ENCODE peak calls at places on chromosomes 1 and 21, in five cellular contexts. C is stimulated activated naive B cell treated with anti-CD40 and anti-IgM and Interleukin-4, amounts not matched to agents 10 μg/mL and 1 μg/mL and 100 μg/mL, for 72 hours; H is amniotic epithelial cell; E is brain microvascular endothelial cell; A is NCI-H2081. S is an unnamed sample.

GRCh38 chr1:199283814-199284213 is 645.0 kb downstream of the PTPRC start:
- DNase-seq in C (no peak), H (no peak), E (no peak), A (no peak), S (no peak)

GRCh38 chr1:46134660-46135331 is 2.4 kb upstream of the PIK3R3 start:
- DNase-seq in C (peak), H (peak), E (peak), A (peak), S (no peak)

GRCh38 chr1:208919371-208919770 is 664.1 kb upstream of the CAMK1G start:
- DNase-seq in C (no peak), H (peak), E (no peak), A (no peak), S (no peak)

GRCh38 chr1:24609949-24610517 is 33.1 kb upstream of the SRRM1 start:
- DNase-seq in C (no peak), H (no peak), E (no peak), A (no peak), S (no peak)

GRCh38 chr1:157193219-157193618 is 55.0 kb upstream of the ETV3 start:
- DNase-seq in C (no peak), H (no peak), E (no peak), A (no peak), S (no peak)

GRCh38 chr1:227896710-227897655 is 50.7 kb downstream of the WNT9A start:
- DNase-seq in C (no peak), H (no peak), E (no peak), A (no peak), S (no peak)

GRCh38 chr1:24472527-24473251 is 29.9 kb upstream of the RCAN3 start:
- DNase-seq in C (no peak), H (no peak), E (no peak), A (no peak), S (no peak)

GRCh38 chr1:17717595-17717994 is 37.5 kb upstream of the ACTL8 start:
- DNase-seq in C (no peak), H (no peak), E (no peak), A (no peak), S (peak)

GRCh38 chr21:34116569-34116968 is 43.2 kb downstream of the MRPS6 start:
- DNase-seq in C (no peak), H (no peak), E (no peak), A (no peak), S (no peak)

GRCh38 chr1:151419819-151420218 is 20.4 kb downstream of the PSMB4 start:
- DNase-seq in C (no peak), H (no peak), E (no peak), A (no peak), S (no peak)

GRCh38 chr1:184145083-184145482 is 93.6 kb downstream of the TSEN15 start:
- DNase-seq in C (no peak), H (no peak), E (no peak), A (no peak), S (no peak)

GRCh38 chr1:94522304-94522703 is 19.3 kb downstream of the F3 start:
- DNase-seq in C (no peak), H (peak), E (peak), A (no peak), S (no peak)

GRCh38 chr1:153475282-153475681 is 14.8 kb upstream of the S100A7 start:
- DNase-seq in C (no peak), H (no peak), E (no peak), A (no peak), S (no peak)

GRCh38 chr1:56686171-56686570 is 41.1 kb downstream of the PRKAA2 start:
- DNase-seq in C (no peak), H (peak), E (peak), A (no peak), S (no peak)

GRCh38 chr1:47758341-47759237 is 238.6 kb downstream of the TRABD2B start:
- DNase-seq in C (no peak), H (peak), E (peak), A (no peak), S (no peak)

GRCh38 chr21:30831194-30831765 is 1.7 kb upstream of the KRTAP7-1 start:
- DNase-seq in C (peak), H (no peak), E (peak), A (peak), S (no peak)

GRCh38 chr1:39183503-39184353 is 20.8 kb upstream of the MACF1 start:
- DNase-seq in C (peak), H (peak), E (peak), A (peak), S (no peak)

GRCh38 chr1:220791959-220792358 is 5.2 kb downstream of the MTARC1 start:
- DNase-seq in C (no peak), H (no peak), E (no peak), A (no peak), S (no peak)

GRCh38 chr1:39409055-39409816 is 82.2 kb upstream of the BMP8A start:
- DNase-seq in C (no peak), H (peak), E (peak), A (peak), S (no peak)

GRCh38 chr1:42431514-42431913 is 24.3 kb downstream of the ZMYND12 start:
- DNase-seq in C (no peak), H (no peak), E (no peak), A (no peak), S (no peak)

GRCh38 chr1:27021347-27022031 is 8.8 kb upstream of the TENT5B start:
- DNase-seq in C (no peak), H (peak), E (peak), A (no peak), S (no peak)

GRCh38 chr1:240491156-240491555 is 120.8 kb downstream of the GREM2 start:
- DNase-seq in C (no peak), H (peak), E (peak), A (no peak), S (no peak)

GRCh38 chr21:34950980-34951379 is 98.1 kb downstream of the RUNX1 start:
- DNase-seq in C (no peak), H (peak), E (no peak), A (no peak), S (no peak)

GRCh38 chr1:230171337-230172015 is 104.4 kb downstream of the GALNT2 start:
- DNase-seq in C (no peak), H (no peak), E (peak), A (no peak), S (no peak)

GRCh38 chr1:185788386-185788785 is 54.2 kb downstream of the HMCN1 start:
- DNase-seq in C (no peak), H (no peak), E (no peak), A (peak), S (no peak)

GRCh38 chr1:108750476-108751191 is 4.2 kb downstream of the STXBP3 start:
- DNase-seq in C (no peak), H (no peak), E (no peak), A (no peak), S (no peak)

GRCh38 chr1:217135987-217136894 is 413.0 kb upstream of the ESRRG start:
- DNase-seq in C (no peak), H (no peak), E (no peak), A (no peak), S (no peak)

GRCh38 chr1:53560572-53561487 is 101.6 kb downstream of the DMRTB1 start:
- DNase-seq in C (no peak), H (no peak), E (no peak), A (no peak), S (no peak)

GRCh38 chr1:226281058-226281457 is 27.9 kb downstream of the LIN9 start:
- DNase-seq in C (no peak), H (no peak), E (no peak), A (no peak), S (no peak)

GRCh38 chr1:174676856-174677255 is 229.1 kb downstream of the GPR52 start:
- DNase-seq in C (no peak), H (no peak), E (no peak), A (no peak), S (no peak)

GRCh38 chr1:182595641-182596240 is 6.7 kb upstream of the RNASEL start:
- DNase-seq in C (peak), H (peak), E (peak), A (peak), S (peak)

GRCh38 chr1:62782197-62782886 is 1.6 kb upstream of the ATG4C start:
- DNase-seq in C (no peak), H (peak), E (no peak), A (no peak), S (no peak)

GRCh38 chr21:35779690-35780570 is 280.4 kb downstream of the SETD4 start:
- DNase-seq in C (no peak), H (peak), E (peak), A (no peak), S (no peak)

GRCh38 chr1:27868556-27868931 is 3.8 kb upstream of the THEMIS2 start:
- DNase-seq in C (no peak), H (no peak), E (no peak), A (no peak), S (no peak)

GRCh38 chr1:61121631-61122030 is 39.3 kb downstream of the NFIA start:
- DNase-seq in C (no peak), H (peak), E (no peak), A (no peak), S (no peak)

GRCh38 chr1:64469977-64470669 is at the start of gene CACHD1:
- DNase-seq in C (peak), H (peak), E (peak), A (peak), S (no peak)

GRCh38 chr1:34695580-34695979 is 59.3 kb upstream of the GJB5 start:
- DNase-seq in C (no peak), H (no peak), E (no peak), A (peak), S (no peak)

GRCh38 chr1:110310300-110310699 is 28.9 kb upstream of the RBM15 start:
- DNase-seq in C (no peak), H (no peak), E (no peak), A (no peak), S (no peak)

GRCh38 chr1:47590523-47591225 is 152.8 kb downstream of the FOXD2 start:
- DNase-seq in C (no peak), H (no peak), E (no peak), A (no peak), S (no peak)

S was measured in NCI-H187 treated with DMSO at 0.1 percent for 48 hours.